ENCODE peak calls at places on chromosomes 5 and 9, in six cellular contexts. Q is CD8-positive, alpha-beta T cell; G is lower lobe of right lung; I is adrenal gland; W is brain microvascular endothelial cell; R is DND-41. A is an unnamed sample.

GRCh38 chr9:36969216-36969771 is 64.8 kb downstream of the PAX5 start:
- DNase-seq in Q (no peak), G (no peak), I (no peak), W (no peak), R (no peak), A (no peak)

GRCh38 chr9:82206490-82206889 is 217.9 kb downstream of the SPATA31D1 start:
- DNase-seq in Q (no peak), G (no peak), I (no peak), W (no peak), R (no peak), A (peak; percentile 87)

GRCh38 chr5:12023614-12024241 is 119.5 kb upstream of the CTNND2 start:
- DNase-seq in Q (no peak), G (no peak), I (no peak), W (peak; percentile 18), R (no peak), A (peak; percentile 38)

GRCh38 chr5:93580387-93581100 is 475 bp downstream of the NR2F1-AS1 start:
- DNase-seq in Q (no peak), G (peak; percentile 51), I (no peak), W (no peak), R (no peak), A (no peak)

GRCh38 chr9:17476401-17476800 is 102.5 kb upstream of the SH3GL2 start:
- DNase-seq in Q (no peak), G (no peak), I (no peak), W (no peak), R (no peak), A (no peak)

GRCh38 chr5:157478726-157479125 is 18.7 kb downstream of the NIPAL4 start:
- DNase-seq in Q (no peak), G (no peak), I (no peak), W (no peak), R (no peak), A (no peak)

GRCh38 chr9:14909631-14910177 is 524 bp downstream of the FREM1 start:
- DNase-seq in Q (no peak), G (no peak), I (no peak), W (no peak), R (no peak), A (no peak)

GRCh38 chr9:4939118-4939561 is 45.9 kb upstream of the JAK2 start:
- DNase-seq in Q (no peak), G (no peak), I (no peak), W (no peak), R (no peak), A (no peak)

GRCh38 chr5:41978686-41979085 is 53.6 kb downstream of the FBXO4 start:
- DNase-seq in Q (no peak), G (no peak), I (no peak), W (no peak), R (no peak), A (no peak)

GRCh38 chr5:97297063-97297715 is 114.1 kb upstream of the RIOK2 start:
- DNase-seq in Q (no peak), G (no peak), I (no peak), W (peak; percentile 52), R (peak; percentile 57), A (peak; percentile 23)

GRCh38 chr9:3330792-3331420 is 194.9 kb downstream of the RFX3 start:
- DNase-seq in Q (no peak), G (no peak), I (no peak), W (peak; percentile 7), R (no peak), A (peak; percentile 72)

GRCh38 chr9:121326130-121326838 is 43.8 kb downstream of the STOM start:
- DNase-seq in Q (no peak), G (peak; percentile 74), I (peak; percentile 57), W (peak; percentile 31), R (no peak), A (peak; percentile 74)

GRCh38 chr9:116391306-116391900 is 237.8 kb downstream of the PAPPA start:
- DNase-seq in Q (no peak), G (no peak), I (no peak), W (peak; percentile 87), R (no peak), A (peak; percentile 57)

GRCh38 chr5:74765929-74766328 is 988 bp downstream of the GFM2 start:
- DNase-seq in Q (no peak), G (no peak), I (no peak), W (no peak), R (no peak), A (no peak)

GRCh38 chr5:74766887-74767578 is at the start of the genes GFM2 and NSA2:
- DNase-seq in Q (peak; percentile 90), G (peak; percentile 95), I (peak; percentile 93), W (peak; percentile 92), R (peak; percentile 92), A (peak; percentile 89)

GRCh38 chr5:74765201-74765600 is 1.7 kb downstream of the GFM2 start:
- DNase-seq in Q (no peak), G (no peak), I (no peak), W (no peak), R (no peak), A (no peak)

GRCh38 chr5:74767579-74767913 is 497 bp downstream of the NSA2 start:
- DNase-seq in Q (no peak), G (no peak), I (peak; percentile 50), W (peak; percentile 38), R (no peak), A (peak; percentile 63)

DNA sequence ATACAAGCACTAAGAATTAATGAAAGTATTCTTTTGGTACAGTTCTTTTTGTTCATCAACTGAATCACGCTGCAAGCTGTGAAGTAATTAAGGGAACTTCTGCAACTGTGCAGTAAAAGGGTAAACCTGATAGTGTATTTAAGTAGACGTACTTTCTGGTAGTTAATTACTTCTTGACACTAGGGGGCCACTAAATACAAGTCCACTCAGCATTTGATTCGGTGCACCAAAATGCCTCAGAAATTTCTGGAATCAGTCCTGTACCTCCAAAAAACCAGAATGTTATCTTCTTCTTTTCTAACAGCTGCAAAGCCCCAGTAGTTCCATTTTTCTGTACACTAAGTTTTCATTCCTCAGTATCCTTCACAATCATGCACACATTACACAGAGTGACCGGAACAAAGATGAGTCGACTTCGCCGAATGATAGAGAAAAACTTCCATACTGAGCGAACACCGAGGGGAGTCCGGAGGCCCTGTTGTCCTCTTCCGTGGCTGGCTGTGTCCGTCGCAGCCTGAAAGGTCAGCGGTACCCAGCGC is 500 bp downstream of the GFM2 start:
- DNase-seq in Q (no peak), G (no peak), I (no peak), W (no peak), R (peak; percentile 22), A (peak; percentile 33)
- TF ChIP-seq CTCF in Q (peak; percentile 76), G (peak; percentile 40), I (peak; percentile 17), W (peak; percentile 26), R (peak; percentile 63), A (no peak)

DNA sequence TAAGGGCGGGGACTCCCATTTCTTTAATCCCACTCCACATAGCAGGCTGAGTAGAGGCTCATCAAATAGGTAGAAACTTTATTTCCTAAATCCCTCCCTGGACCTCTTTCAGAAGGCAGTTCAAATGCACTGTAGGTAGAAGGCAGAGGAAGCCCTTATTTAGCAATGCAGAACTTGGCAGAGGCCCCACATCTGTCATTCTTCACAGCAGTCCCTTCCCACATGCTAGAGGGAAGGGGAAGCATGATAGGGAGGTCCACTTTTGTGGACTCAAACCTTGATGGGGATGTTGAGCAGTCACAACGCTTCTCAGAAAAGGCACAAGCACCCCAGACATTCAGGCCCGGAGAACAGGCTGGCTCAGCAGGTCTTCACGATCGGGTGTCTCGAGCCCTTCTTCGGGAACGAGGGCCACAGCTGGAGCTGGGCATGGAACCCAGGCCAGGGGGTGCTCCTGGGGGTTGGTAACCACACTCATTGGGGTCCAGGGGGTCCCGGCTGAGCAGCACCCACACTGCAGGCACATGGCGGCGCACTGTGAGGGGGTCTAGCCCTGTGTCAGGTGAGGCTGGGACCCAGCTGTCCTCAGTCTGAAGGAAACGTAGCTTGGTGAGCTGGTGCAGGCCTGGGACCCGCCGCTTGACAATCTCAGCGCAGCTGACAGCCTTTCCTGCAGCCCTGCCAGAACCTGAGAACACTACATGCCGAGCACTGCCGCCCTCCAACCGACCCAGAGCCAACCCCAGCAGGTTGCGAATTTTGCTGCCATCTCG is 1.3 kb downstream of the RPP25L start:
- DNase-seq in Q (no peak), G (peak; percentile 46), I (no peak), W (no peak), R (no peak), A (no peak)
- H3K4me3 ChIP-seq in Q (peak overlapping the region; percentile 88), G (peak overlapping the region; percentile 78), I (peak overlapping the region; percentile 82), W (peak overlapping the region; percentile 83), R (peak overlapping the region; percentile 96), A (peak overlapping the region; percentile 74)

GRCh38 chr5:37723147-37723961 is 116.5 kb downstream of the GDNF start:
- DNase-seq in Q (no peak), G (no peak), I (no peak), W (no peak), R (peak; percentile 16), A (peak; percentile 30)
- TF ChIP-seq CTCF in Q (no peak), G (no peak), I (no peak), W (peak; percentile 72), R (peak; percentile 56), A (peak; percentile 33)

DNA sequence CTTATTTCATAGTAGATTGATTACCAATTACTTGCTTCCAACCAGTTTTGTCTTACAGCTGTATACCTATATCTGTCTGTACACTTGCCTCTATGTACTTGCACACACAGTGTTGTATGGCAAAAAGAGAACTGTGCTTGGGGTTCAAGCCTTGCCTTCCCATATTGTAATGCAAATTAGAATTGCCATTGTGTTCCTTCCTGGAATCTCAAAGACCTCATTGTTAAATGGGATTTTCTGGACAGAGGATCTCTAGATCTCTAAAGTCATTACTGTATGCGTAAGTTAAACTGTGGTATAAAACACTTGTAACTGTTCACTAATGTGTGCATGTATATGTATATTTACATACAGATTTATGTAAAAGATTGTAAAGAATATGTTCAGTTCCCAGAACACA is 428.8 kb downstream of the CAAP1 start:
- DNase-seq in Q (no peak), G (no peak), I (no peak), W (no peak), R (no peak), A (no peak)
- H3K4me3 ChIP-seq in Q (no peak overlapping the region), G (no peak overlapping the region), I (no peak overlapping the region), W (no peak overlapping the region), R (no peak overlapping the region), A (no peak overlapping the region)

GRCh38 chr5:59744531-59744992 is 149.0 kb downstream of the PDE4D start:
- DNase-seq in Q (no peak), G (no peak), I (no peak), W (peak; percentile 46), R (no peak), A (peak; percentile 38)

GRCh38 chr5:59745422-59745863 is 148.1 kb downstream of the PDE4D start:
- DNase-seq in Q (no peak), G (no peak), I (no peak), W (peak; percentile 91), R (no peak), A (peak; percentile 75)

GRCh38 chr5:59749782-59750520 is 143.6 kb downstream of the PDE4D start:
- DNase-seq in Q (no peak), G (no peak), I (no peak), W (no peak), R (no peak), A (peak; percentile 40)

GRCh38 chr5:59741599-59741998 is 151.9 kb downstream of the PDE4D start:
- DNase-seq in Q (no peak), G (no peak), I (no peak), W (no peak), R (no peak), A (no peak)

DNA sequence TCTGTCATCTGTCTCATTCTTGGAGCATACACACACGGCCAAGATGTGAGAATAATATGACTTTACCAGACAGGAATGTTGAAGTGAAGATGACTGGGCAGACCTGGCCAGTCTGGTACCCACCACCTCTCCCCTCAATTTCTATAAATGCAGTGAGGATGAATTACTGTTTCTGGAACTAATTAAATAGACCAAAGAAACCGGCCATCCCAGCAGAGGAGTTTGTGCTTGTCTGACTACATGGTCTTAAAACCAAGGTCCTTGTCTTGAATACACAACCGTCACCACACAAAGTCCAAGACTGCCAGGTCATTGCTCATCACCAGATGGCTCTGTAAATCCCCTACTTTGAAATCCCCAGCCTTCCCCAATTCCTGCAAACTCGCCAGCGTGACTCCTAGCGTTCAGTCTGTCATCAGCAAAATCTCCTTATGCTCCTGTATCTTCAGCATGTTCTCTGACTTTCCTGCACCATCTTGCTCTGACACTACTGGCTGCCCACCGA is 147.2 kb downstream of the PDE4D start:
- DNase-seq in Q (no peak), G (no peak), I (no peak), W (peak; percentile 74), R (no peak), A (peak; percentile 54)
- TF ChIP-seq CTCF in Q (no peak), G (no peak), I (no peak), W (peak; percentile 36), R (no peak), A (peak; percentile 10)